ENCODE peak calls at places on chromosomes 13 and 19, in five cellular contexts. A is small intestine; F is cardiac muscle cell; K is hepatocyte; J is effector memory CD4-positive, alpha-beta T cell. G is an unnamed sample.

GRCh38 chr13:76455960-76456359 is 430.2 kb downstream of the KCTD12 start:
- DNase-seq in A (no peak), F (peak; percentile 33), J (no peak), K (no peak), G (no peak)

GRCh38 chr19:4069331-4069959 is 2.7 kb upstream of the ZBTB7A start:
- DNase-seq in J (no peak), K (no peak), F (no peak), A (no peak), G (no peak)

GRCh38 chr13:91162180-91162579 is 185.3 kb upstream of the MIR17HG start:
- DNase-seq in K (no peak), J (no peak), A (no peak), F (no peak), G (no peak)

GRCh38 chr13:101925731-101926130 is 473.3 kb downstream of the ITGBL1 start:
- DNase-seq in K (no peak), A (no peak), J (no peak), F (no peak), G (no peak)

GRCh38 chr13:86725105-86725504 is 925.9 kb upstream of the SLITRK6 start:
- DNase-seq in K (no peak), A (no peak), F (no peak), J (no peak), G (no peak)

GRCh38 chr19:38683393-38684077 is 36.1 kb downstream of the ACTN4 start:
- DNase-seq in J (peak; percentile 74), A (peak; percentile 99), K (peak; percentile 93), F (peak; percentile 92), G (no peak)

GRCh38 chr13:110346661-110347067 is 39.6 kb downstream of the COL4A2 start:
- DNase-seq in F (no peak), K (no peak), A (peak; percentile 68), J (no peak), G (no peak)

GRCh38 chr13:79770056-79770455 is 289.1 kb downstream of the NDFIP2 start:
- DNase-seq in F (no peak), A (no peak), K (no peak), J (no peak), G (no peak)

GRCh38 chr19:10975374-10976036 is 14.7 kb downstream of the SMARCA4 start:
- DNase-seq in F (peak; percentile 84), A (peak; percentile 37), K (peak; percentile 47), J (no peak), G (no peak)

GRCh38 chr13:24274452-24274971 is 34.9 kb upstream of the C1QTNF9 start:
- DNase-seq in A (no peak), F (peak; percentile 43), K (no peak), J (peak; percentile 66), G (no peak)

GRCh38 chr13:42574435-42575311 is 721 bp downstream of the TNFSF11 start:
- DNase-seq in K (peak; percentile 26), A (no peak), J (no peak), F (peak; percentile 3), G (no peak)

DNA sequence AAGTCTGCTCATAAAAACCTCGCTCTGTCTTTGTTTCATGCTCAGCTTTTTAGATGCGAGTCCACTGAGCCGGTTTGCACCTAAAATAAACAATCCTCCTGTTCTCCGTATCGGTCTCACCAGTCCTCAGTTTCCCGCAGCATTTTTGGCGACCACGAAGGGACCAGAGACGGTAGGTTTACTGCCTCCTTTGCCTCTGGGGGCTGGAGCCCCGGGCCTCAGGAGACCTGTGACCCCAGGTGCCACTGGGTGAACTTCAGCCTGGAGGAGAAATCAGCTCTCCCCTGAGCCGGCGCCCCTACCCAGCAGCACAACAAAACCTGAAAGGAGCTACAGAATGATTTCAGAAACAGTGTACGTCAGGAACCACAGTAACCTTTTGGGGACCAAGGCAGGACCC is 8.1 kb downstream of the SIGLEC11 start:
- DNase-seq in K (no peak), F (no peak), J (no peak), A (no peak), G (no peak)
- H3K27me3 ChIP-seq in K (no peaks in the 10 kb centered on the region), F (no peaks in the 10 kb centered on the region), J (no peaks in the 10 kb centered on the region), A (no peaks in the 10 kb centered on the region), G (peaks cover 74% of the 10 kb centered on the region)

DNA sequence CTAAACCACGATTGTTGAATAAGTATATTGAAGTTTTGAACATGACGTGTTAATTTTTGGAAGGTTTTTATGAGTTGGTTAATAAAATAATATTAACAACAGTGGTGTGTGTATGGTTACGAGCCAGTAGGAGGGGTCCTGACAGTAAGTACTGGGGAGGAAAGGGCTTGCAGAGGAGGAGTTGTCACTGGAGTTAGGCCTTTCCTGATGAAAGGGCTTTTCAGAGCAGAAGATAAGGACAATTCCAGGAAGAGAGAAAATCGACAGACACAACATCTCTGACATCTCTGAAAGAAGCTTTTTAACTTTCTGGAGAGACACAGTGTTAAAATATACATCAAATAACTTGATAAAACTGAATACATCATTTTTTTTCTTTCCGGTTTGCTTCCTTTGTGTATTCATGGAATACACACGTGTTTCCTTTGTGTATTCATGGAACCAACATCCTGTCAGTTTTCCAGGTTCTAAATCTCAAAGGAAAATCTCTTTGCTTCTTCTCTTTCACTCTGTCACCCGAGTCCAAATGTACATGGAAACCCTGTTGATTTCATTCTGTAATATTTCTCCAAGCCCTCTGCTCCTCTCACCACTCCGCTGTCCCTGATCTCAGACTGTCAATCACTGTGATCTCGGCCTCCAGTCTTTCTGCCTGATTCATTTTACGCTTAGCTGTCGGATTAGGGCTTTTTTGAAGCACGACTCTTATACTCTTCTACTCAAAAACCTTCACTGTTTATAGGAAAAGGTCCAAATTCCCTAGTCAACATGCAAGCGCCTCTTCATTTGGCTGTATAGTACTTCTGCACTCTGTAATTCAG is 374.4 kb downstream of the DLEU7 start:
- DNase-seq in J (no peak), K (no peak), A (no peak), F (no peak), G (no peak)
- H3K4me1 ChIP-seq in J (no peaks in the 10 kb centered on the region), K (no peaks in the 10 kb centered on the region), A (no peaks in the 10 kb centered on the region), F (peaks cover 18% of the 10 kb centered on the region), G (no peaks in the 10 kb centered on the region)

GRCh38 chr19:41570639-41571112 is 5.3 kb upstream of the CEACAM21 start:
- DNase-seq in F (peak; percentile 84), K (peak; percentile 87), J (peak; percentile 68), A (peak; percentile 76), G (no peak)
- H3K27me3 ChIP-seq in F (no peaks in the 10 kb centered on the region), K (peaks cover 3% of the 10 kb centered on the region), J (no peaks in the 10 kb centered on the region), A (no peaks in the 10 kb centered on the region), G (peaks cover 3% of the 10 kb centered on the region)

GRCh38 chr13:114258589-114258988 is 22.8 kb upstream of the UPF3A start:
- DNase-seq in K (no peak), A (no peak), J (no peak), F (no peak), G (no peak)
- H3K4me1 ChIP-seq in K (no peaks in the 10 kb centered on the region), A (no peaks in the 10 kb centered on the region), J (peaks cover 8% of the 10 kb centered on the region), F (peaks cover 17% of the 10 kb centered on the region), G (no peaks in the 10 kb centered on the region)

GRCh38 chr19:1455002-1455335 is 5.0 kb downstream of the APC2 start:
- DNase-seq in J (no peak), K (no peak), F (no peak), A (no peak), G (no peak)
- H3K27me3 ChIP-seq in J (peaks cover 74% of the 10 kb centered on the region), K (peaks cover 71% of the 10 kb centered on the region), F (peaks cover 95% of the 10 kb centered on the region), A (peaks cover 31% of the 10 kb centered on the region), G (peaks cover 47% of the 10 kb centered on the region)

GRCh38 chr19:49453013-49453756 is at the start of gene ALDH16A1:
- DNase-seq in A (peak; percentile 99), F (peak; percentile 99), K (peak; percentile 100), J (peak; percentile 95), G (peak; percentile 87)
- H3K4me1 ChIP-seq in A (no peaks in the 10 kb centered on the region), F (peaks cover 2% of the 10 kb centered on the region), K (peaks cover 7% of the 10 kb centered on the region), J (peaks cover 19% of the 10 kb centered on the region), G (peaks cover 10% of the 10 kb centered on the region)

DNA sequence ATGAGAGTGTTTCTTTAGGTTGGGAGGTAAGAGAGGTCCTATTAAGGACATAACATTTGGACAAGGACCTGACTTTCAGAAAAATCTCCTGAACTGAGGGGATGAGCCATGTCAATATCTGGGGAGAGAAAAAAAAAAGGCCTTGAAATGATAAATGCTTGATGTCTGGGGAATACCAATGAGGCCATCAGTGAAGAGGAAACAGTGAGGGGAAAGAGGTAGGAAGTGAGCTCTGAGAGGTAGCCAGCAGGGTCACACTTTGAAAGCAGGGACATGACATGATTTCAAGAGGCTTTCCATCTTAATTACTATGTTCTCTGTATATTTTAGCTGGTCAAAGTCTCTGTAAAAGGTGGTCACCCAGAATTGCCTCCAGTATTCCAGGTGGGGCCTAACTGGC is 9.9 kb upstream of the UBE2L5 start:
- DNase-seq in J (no peak), F (no peak), A (no peak), K (no peak), G (no peak)
- H3K27me3 ChIP-seq in J (no peaks in the 10 kb centered on the region), F (no peaks in the 10 kb centered on the region), A (no peaks in the 10 kb centered on the region), K (no peaks in the 10 kb centered on the region), G (no peaks in the 10 kb centered on the region)

GRCh38 chr13:99500839-99501134 is 485 bp upstream of the TM9SF2 start:
- DNase-seq in A (no peak), F (no peak), J (no peak), K (no peak), G (no peak)
- H3K4me1 ChIP-seq in A (peaks cover 4% of the 10 kb centered on the region), F (peaks cover 14% of the 10 kb centered on the region), J (peaks cover 22% of the 10 kb centered on the region), K (peaks cover 25% of the 10 kb centered on the region), G (peaks cover 33% of the 10 kb centered on the region)

GRCh38 chr19:5492813-5493409 is 37.7 kb downstream of the ZNRF4 start:
- DNase-seq in F (no peak), K (no peak), J (no peak), A (no peak), G (no peak)
- H3K27me3 ChIP-seq in F (peaks cover 17% of the 10 kb centered on the region), K (peaks cover 35% of the 10 kb centered on the region), J (no peaks in the 10 kb centered on the region), A (peaks cover 10% of the 10 kb centered on the region), G (peaks cover 96% of the 10 kb centered on the region)

G was measured in esophagus squamous epithelium.